ENCODE peak calls at places on chromosomes 13 and 19, in five cellular contexts. K, A, G, R and Z are unnamed samples.

GRCh38 chr13:98144501-98145350 is 1.8 kb downstream of the FARP1 start:
- DNase-seq in K (no peak), R (peak), A (peak), G (no peak), Z (peak)

GRCh38 chr19:49952906-49953305 is 8.1 kb downstream of the SIGLEC11 start:
- DNase-seq in K (no peak), G (no peak), R (no peak), A (no peak), Z (no peak)

GRCh38 chr19:40614595-40615411 is 13.6 kb downstream of the LTBP4 start:
- DNase-seq in K (peak), G (peak), R (no peak), A (peak), Z (peak)

GRCh38 chr13:106467406-106468122 is 67.9 kb downstream of the EFNB2 start:
- DNase-seq in A (no peak), K (no peak), R (no peak), G (no peak), Z (no peak)

GRCh38 chr13:100442095-100442832 is 146.3 kb downstream of the GGACT start:
- DNase-seq in K (no peak), G (no peak), A (peak), R (no peak), Z (no peak)

GRCh38 chr19:10309423-10309822 is at the start of gene ZGLP1:
- DNase-seq in K (no peak), A (no peak), R (no peak), G (no peak), Z (no peak)

GRCh38 chr19:5690955-5691204 is 785 bp downstream of the RPL36 start:
- DNase-seq in K (no peak), A (no peak), G (no peak), R (no peak), Z (no peak)

GRCh38 chr19:7627166-7627565 is 2.2 kb downstream of the XAB2 start:
- DNase-seq in A (no peak), R (no peak), G (no peak), K (no peak), Z (no peak)

GRCh38 chr13:98889419-98890079 is 88.3 kb downstream of the DOCK9 start:
- DNase-seq in R (no peak), G (no peak), K (no peak), A (no peak), Z (no peak)

GRCh38 chr19:8302734-8303133 is 5.4 kb downstream of the CD320 start:
- DNase-seq in R (no peak), K (no peak), A (no peak), G (no peak), Z (no peak)

GRCh38 chr13:80707000-80707983 is 366.4 kb upstream of the SPRY2 start:
- DNase-seq in A (no peak), K (no peak), G (no peak), R (no peak), Z (no peak)

GRCh38 chr13:72849571-72849970 is 67.6 kb downstream of the PIBF1 start:
- DNase-seq in R (no peak), K (no peak), A (no peak), G (no peak), Z (no peak)

GRCh38 chr19:53394522-53394973 is 401 bp upstream of the ZNF765 start:
- DNase-seq in G (peak), A (peak), K (peak), R (peak), Z (no peak)

GRCh38 chr19:49677232-49677881 is at the start of gene PRMT1:
- DNase-seq in G (no peak), K (peak), A (peak), R (peak), Z (peak)

GRCh38 chr19:55549500-55550320 is 4.4 kb upstream of the SBK3 start:
- DNase-seq in R (peak), K (no peak), G (no peak), A (peak), Z (peak)

GRCh38 chr19:44367024-44367423 is 10.5 kb upstream of the ZNF112 start:
- DNase-seq in A (peak), K (no peak), G (no peak), R (no peak), Z (no peak)

GRCh38 chr19:3649888-3650287 is 23.3 kb upstream of the CACTIN start:
- DNase-seq in R (no peak), A (peak), K (no peak), G (no peak), Z (no peak)

DNA sequence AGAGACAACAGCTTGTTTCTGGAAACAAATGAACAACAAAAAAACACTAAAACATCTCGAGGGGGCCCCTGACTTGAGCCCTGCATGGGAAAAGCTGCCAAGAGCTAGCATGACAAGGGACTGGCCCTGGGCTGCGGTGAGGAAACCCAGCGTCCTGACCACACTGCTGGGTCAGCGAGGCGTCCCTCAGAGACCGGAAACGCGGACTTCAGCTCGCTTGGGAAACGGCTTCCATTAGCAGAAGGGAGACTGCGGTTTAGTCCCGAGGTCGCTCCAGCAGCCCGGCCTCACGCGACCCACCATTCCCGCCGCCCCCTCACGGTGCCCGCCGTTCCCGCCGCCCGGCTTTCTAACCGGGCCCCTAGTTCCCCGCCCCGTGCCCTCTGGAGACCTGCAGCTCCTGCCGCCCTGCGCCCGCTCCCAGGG is 630 bp downstream of the CCDC122 start:
- DNase-seq in K (no peak), A (peak), G (peak), R (peak), Z (peak)
- TF ChIP-seq JUNB in K (no peak), A (no peak), G (no peak), R (no peak), Z (no peak)

DNA sequence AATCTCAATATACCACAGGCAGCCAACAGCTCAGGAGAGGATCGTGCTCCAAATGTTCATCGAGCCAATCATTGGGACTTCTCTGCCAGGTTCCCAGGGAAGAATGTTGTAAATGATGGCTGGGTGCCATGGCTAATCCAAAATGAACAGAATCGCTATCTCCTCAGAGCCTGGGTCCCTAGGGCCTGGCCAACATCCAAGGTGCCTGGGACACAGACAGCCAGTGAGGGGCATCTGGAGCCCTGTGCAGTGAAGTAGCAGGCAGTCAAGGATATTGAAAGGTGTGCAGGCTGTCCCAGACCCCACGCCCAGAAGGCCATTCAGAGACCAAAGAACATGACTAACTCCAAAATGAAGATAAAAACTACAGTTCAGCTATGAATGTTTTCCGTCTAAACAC is 37.7 kb downstream of the BRD4 start:
- DNase-seq in K (no peak), R (no peak), G (no peak), A (no peak), Z (no peak)
- TF ChIP-seq JUNB in K (no peak), R (no peak), G (no peak), A (no peak), Z (no peak)

GRCh38 chr13:45472171-45472705 is 7.5 kb downstream of the COG3 start:
- DNase-seq in G (no peak), K (no peak), R (no peak), A (no peak), Z (no peak)

GRCh38 chr13:45468676-45469075 is 3.9 kb downstream of the COG3 start:
- DNase-seq in G (no peak), K (peak), R (no peak), A (peak), Z (no peak)

GRCh38 chr13:45474584-45475454 is 10.1 kb downstream of the COG3 start:
- DNase-seq in A (no peak), R (no peak), G (no peak), K (no peak), Z (no peak)

GRCh38 chr13:45473627-45474026 is 8.9 kb downstream of the COG3 start:
- DNase-seq in A (peak), G (no peak), R (peak), K (peak), Z (peak)
- TF ChIP-seq JUNB in A (no peak), G (no peak), R (no peak), K (no peak), Z (no peak)

GRCh38 chr19:47093254-47093653 is 20.3 kb downstream of the ZC3H4 start:
- DNase-seq in G (no peak), R (no peak), K (no peak), A (no peak), Z (no peak)

GRCh38 chr19:47095707-47096704 is 17.6 kb downstream of the ZC3H4 start:
- DNase-seq in G (no peak), K (no peak), R (peak), A (peak), Z (peak)

GRCh38 chr19:47096721-47097120 is 16.9 kb downstream of the ZC3H4 start:
- DNase-seq in R (no peak), K (no peak), G (no peak), A (no peak), Z (no peak)

GRCh38 chr19:47094557-47095517 is 18.7 kb downstream of the ZC3H4 start:
- DNase-seq in A (no peak), R (peak), G (no peak), K (no peak), Z (no peak)

DNA sequence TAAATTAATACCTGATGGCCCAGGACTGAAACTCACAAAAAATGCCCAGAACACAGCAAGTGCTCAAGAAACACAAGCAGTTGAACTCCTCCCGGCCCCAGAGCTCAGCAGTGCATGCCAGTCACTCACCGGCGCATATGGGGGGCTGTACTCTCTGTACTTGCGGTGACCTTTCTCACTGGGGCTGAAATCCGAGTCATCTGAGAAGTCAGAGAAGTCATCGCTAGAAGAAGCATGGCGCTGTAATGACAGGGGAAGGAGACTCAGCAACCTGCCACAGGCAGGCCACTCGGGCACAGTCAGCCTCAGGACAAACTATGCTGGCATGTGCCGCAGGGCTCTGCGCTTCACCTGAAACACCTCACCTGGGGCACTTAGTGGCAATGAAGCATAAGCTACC is 19.7 kb downstream of the ZC3H4 start:
- DNase-seq in G (no peak), A (no peak), R (no peak), K (no peak), Z (no peak)
- TF ChIP-seq JUNB in G (peak), A (no peak), R (no peak), K (no peak), Z (no peak)

DNA sequence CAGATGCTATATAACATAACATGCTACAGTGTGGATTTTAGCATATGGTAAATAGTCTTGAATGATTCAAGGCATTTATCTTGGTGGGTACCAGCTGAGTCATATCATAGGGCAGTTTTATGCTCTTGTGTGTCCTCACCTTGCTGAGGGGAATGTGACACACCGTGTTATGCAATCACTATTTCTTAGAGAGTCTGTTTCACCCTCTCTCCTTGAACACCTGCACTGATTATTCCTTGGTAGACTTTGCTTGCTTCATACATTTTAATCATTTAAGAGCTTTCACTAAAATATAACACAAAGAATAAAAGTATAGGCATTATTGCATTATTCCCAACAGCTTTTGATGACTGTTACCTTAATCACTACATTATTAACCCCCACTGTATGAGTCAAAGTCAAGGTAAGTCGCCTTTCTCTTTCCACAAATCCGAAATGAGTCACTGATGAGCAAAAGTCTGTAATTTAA is 239.2 kb downstream of the DCLK1 start:
- DNase-seq in A (no peak), R (no peak), K (no peak), G (no peak), Z (peak)
- TF ChIP-seq JUNB in A (no peak), R (no peak), K (no peak), G (no peak), Z (peak)

DNA sequence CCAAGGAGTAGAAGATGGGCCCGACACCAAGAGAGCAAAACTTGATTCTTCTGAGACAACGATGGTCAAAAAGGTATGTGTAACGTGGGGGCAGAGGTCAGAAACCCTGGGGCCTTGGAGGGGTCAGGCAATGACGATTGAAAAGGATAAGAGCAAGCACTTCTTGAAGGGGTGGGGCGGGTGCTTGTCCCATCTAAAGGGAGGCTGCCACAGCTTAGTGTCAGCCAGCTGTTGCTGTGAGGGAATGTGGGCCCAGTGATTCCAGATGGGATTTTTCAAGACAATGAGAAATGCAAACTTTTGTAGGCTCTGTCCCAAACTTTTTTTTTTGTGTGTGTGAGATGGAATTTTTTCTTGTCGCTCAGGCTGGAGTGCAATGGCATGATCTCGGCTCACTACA is 24.5 kb downstream of the SAE1 start:
- DNase-seq in G (no peak), A (no peak), R (no peak), K (no peak), Z (no peak)
- TF ChIP-seq JUNB in G (no peak), A (no peak), R (no peak), K (no peak), Z (no peak)

DNA sequence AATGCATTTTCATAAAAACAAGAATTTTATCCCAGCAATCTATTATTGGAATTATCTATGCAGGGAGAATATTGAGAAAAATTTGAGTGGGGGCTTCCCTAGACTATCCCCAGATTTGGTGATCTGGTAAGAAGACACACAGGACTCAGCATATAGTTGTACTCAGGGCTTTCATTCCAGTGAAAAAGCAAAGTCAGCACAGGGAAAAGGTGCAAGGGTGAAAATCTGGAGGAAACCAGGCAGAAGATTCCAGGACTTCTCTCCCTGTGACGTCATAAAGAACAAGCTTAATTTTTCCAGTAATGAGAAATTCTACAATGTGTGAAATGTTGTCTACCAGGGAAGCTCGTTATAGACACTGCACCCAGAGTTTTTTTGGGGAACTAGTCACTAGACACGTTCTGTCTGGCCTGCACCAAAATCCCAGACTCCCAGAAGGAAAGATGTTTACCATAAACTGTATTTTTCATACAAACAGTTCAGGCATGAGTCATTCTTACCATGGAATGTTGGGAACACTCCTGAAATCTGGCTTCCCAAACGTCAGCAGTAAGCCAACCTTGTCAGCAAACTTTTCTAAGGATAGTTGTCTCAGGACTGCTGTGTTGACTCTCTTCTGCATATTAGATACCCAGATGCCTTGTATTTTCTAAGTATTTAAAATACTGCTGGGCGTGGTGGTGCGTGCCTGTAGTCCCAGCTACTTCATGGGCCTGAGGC is 107.4 kb downstream of the DNAJC3 start:
- DNase-seq in A (no peak), R (peak), K (no peak), G (no peak), Z (peak)
- TF ChIP-seq JUNB in A (no peak), R (no peak), K (no peak), G (no peak), Z (no peak)